ENCODE peak calls at places on chromosome 19, in ten cellular contexts. S is CD8-positive, alpha-beta memory T cell; E is left ventricle myocardium inferior; A is GM23338; G is stomach; N is IMR-90; C is MM.1S; H is PC-3; L is tibial nerve; R is thyroid gland. W is an unnamed sample.

GRCh38 chr19:21559444-21559843 is 54.0 kb downstream of the ZNF429 start:
- DNase-seq in E (no peak), C (no peak), L (no peak), G (no peak), H (no peak), R (no peak), N (no peak), S (no peak), A (no peak), W (no peak)

GRCh38 chr19:39112338-39112890 is 13.2 kb upstream of the PAK4 start:
- DNase-seq in R (no peak), N (no peak), E (no peak), G (no peak), L (no peak), S (no peak), A (no peak), C (no peak), H (peak), W (no peak)

GRCh38 chr19:39407644-39408391 is 1.2 kb downstream of the ZFP36 start:
- DNase-seq in C (peak), S (peak), E (peak), R (peak), G (peak), A (peak), N (no peak), H (peak), L (no peak), W (no peak)

GRCh38 chr19:42255766-42256750 is 1.1 kb upstream of the ERF start:
- DNase-seq in N (peak), A (peak), S (no peak), E (peak), L (no peak), C (peak), G (no peak), R (peak), H (peak), W (no peak)

GRCh38 chr19:36009220-36009619 is 607 bp upstream of the SYNE4 start:
- DNase-seq in G (peak), E (peak), N (peak), S (peak), C (peak), L (peak), R (peak), A (peak), H (peak), W (no peak)

GRCh38 chr19:36060430-36060829 is 5.7 kb downstream of the WDR62 start:
- DNase-seq in S (no peak), E (peak), L (peak), H (peak), R (no peak), A (peak), N (peak), C (peak), G (peak), W (no peak)

GRCh38 chr19:54273811-54274210 is 7.1 kb downstream of the LILRB2 start:
- DNase-seq in E (no peak), G (no peak), C (no peak), R (no peak), L (no peak), S (no peak), N (no peak), H (no peak), A (no peak), W (no peak)

GRCh38 chr19:33779849-33780248 is 16.8 kb upstream of the KCTD15 start:
- DNase-seq in H (no peak), E (no peak), L (no peak), S (no peak), A (no peak), R (no peak), C (no peak), G (no peak), N (no peak), W (no peak)

GRCh38 chr19:11814707-11815050 is 606 bp downstream of the ZNF440 start:
- DNase-seq in L (no peak), R (no peak), S (no peak), H (peak), C (no peak), E (no peak), A (peak), G (no peak), N (peak), W (no peak)

GRCh38 chr19:2190848-2191455 is 27.2 kb downstream of the DOT1L start:
- DNase-seq in H (no peak), G (no peak), S (no peak), A (no peak), R (no peak), E (no peak), N (no peak), L (no peak), C (no peak), W (no peak)

GRCh38 chr19:30322641-30323320 is 49.4 kb upstream of the ZNF536 start:
- DNase-seq in L (no peak), S (no peak), G (peak), E (no peak), H (no peak), N (no peak), C (no peak), R (no peak), A (no peak), W (no peak)

GRCh38 chr19:16328824-16329482 is 4.3 kb downstream of the KLF2 start:
- DNase-seq in C (no peak), H (no peak), N (peak), G (no peak), S (peak), L (no peak), R (no peak), E (no peak), A (no peak), W (no peak)

GRCh38 chr19:49387936-49388372 is at the start of gene KASH5:
- DNase-seq in E (peak), R (peak), H (peak), N (peak), L (peak), C (peak), G (peak), S (peak), A (peak), W (no peak)

GRCh38 chr19:1122972-1123363 is 19.2 kb downstream of the GPX4 start:
- DNase-seq in G (peak), H (peak), L (no peak), E (no peak), S (no peak), A (peak), C (no peak), N (peak), R (peak), W (no peak)

GRCh38 chr19:46000497-46001246 is 5.4 kb downstream of the CCDC61 start:
- DNase-seq in G (peak), A (peak), L (no peak), H (no peak), C (no peak), R (peak), S (peak), N (no peak), E (peak), W (no peak)

GRCh38 chr19:5058456-5059190 is 89.7 kb downstream of the KDM4B start:
- DNase-seq in R (no peak), A (no peak), N (peak), G (no peak), E (no peak), H (peak), S (no peak), C (no peak), L (no peak), W (no peak)

GRCh38 chr19:18364826-18365528 is 21.0 kb upstream of the GDF15 start:
- DNase-seq in N (peak), A (peak), C (no peak), S (no peak), G (peak), L (peak), E (peak), R (peak), H (peak), W (no peak)

GRCh38 chr19:39915848-39916215 is 18.6 kb downstream of the FCGBP start:
- DNase-seq in H (no peak), E (no peak), G (peak), L (no peak), R (no peak), A (no peak), S (no peak), N (no peak), C (no peak), W (no peak)

GRCh38 chr19:17234911-17235617 is 9.0 kb downstream of the OCEL1 start:
- DNase-seq in C (peak), L (no peak), E (peak), R (peak), H (peak), N (peak), G (peak), S (peak), A (peak), W (no peak)

GRCh38 chr19:50300814-50301606 is 28.2 kb downstream of the KCNC3 start:
- DNase-seq in C (no peak), G (no peak), N (peak), E (no peak), A (no peak), R (no peak), L (no peak), H (peak), S (no peak), W (no peak)

GRCh38 chr19:46761418-46761831 is 15.2 kb upstream of the STRN4 start:
- DNase-seq in G (no peak), A (no peak), E (no peak), H (no peak), R (no peak), C (no peak), N (peak), L (no peak), S (no peak), W (no peak)

GRCh38 chr19:1411255-1412191 is 4.1 kb downstream of the DAZAP1 start:
- DNase-seq in H (no peak), G (no peak), S (peak), A (no peak), L (no peak), C (no peak), R (no peak), E (peak), N (peak), W (no peak)

GRCh38 chr19:33690461-33691427 is 69.0 kb downstream of the CHST8 start:
- DNase-seq in C (no peak), E (no peak), R (no peak), L (no peak), H (peak), A (no peak), G (no peak), N (no peak), S (no peak), W (no peak)

GRCh38 chr19:5081441-5082161 is 112.7 kb downstream of the KDM4B start:
- DNase-seq in H (no peak), E (no peak), R (no peak), L (no peak), C (no peak), G (no peak), S (no peak), A (no peak), N (no peak), W (no peak)

GRCh38 chr19:461664-462551 is 1.1 kb upstream of the SHC2 start:
- DNase-seq in G (peak), N (no peak), R (peak), E (peak), L (no peak), S (no peak), H (peak), A (peak), C (no peak), W (no peak)

GRCh38 chr19:6238643-6239281 is 41.0 kb downstream of the MLLT1 start:
- DNase-seq in G (peak), L (peak), S (no peak), H (peak), C (no peak), N (peak), E (peak), R (no peak), A (no peak), W (no peak)

GRCh38 chr19:34253711-34254551 is 423 bp upstream of the GARRE1 start:
- DNase-seq in G (no peak), L (peak), R (peak), C (no peak), N (peak), A (peak), H (peak), S (no peak), E (peak), W (peak)

GRCh38 chr19:49987159-49987698 is 26.3 kb upstream of the SIGLEC11 start:
- DNase-seq in N (peak), H (peak), L (peak), G (peak), R (peak), C (peak), A (peak), S (peak), E (peak), W (peak)

GRCh38 chr19:47210180-47210490 is 20.9 kb downstream of the BBC3 start:
- DNase-seq in N (no peak), C (no peak), A (no peak), R (no peak), G (no peak), S (no peak), L (no peak), H (no peak), E (no peak), W (no peak)

GRCh38 chr19:31312629-31313244 is 36.5 kb downstream of the TSHZ3 start:
- DNase-seq in N (no peak), L (no peak), G (no peak), R (no peak), S (no peak), H (no peak), C (no peak), A (no peak), E (no peak), W (no peak)

GRCh38 chr19:35460608-35461007 is 12.6 kb downstream of the FFAR2 start:
- DNase-seq in N (no peak), G (no peak), H (no peak), E (no peak), L (no peak), C (no peak), S (no peak), R (no peak), A (no peak), W (no peak)

GRCh38 chr19:50332264-50333038 is 3.3 kb upstream of the KCNC3 start:
- DNase-seq in G (no peak), A (peak), R (peak), H (peak), C (no peak), S (no peak), L (no peak), N (no peak), E (no peak), W (no peak)

GRCh38 chr19:30596813-30597399 is 224.7 kb downstream of the ZNF536 start:
- DNase-seq in G (no peak), C (no peak), H (no peak), L (no peak), R (no peak), S (no peak), N (no peak), A (peak), E (no peak), W (peak)

GRCh38 chr19:38429055-38429810 is 3.2 kb upstream of the RASGRP4 start:
- DNase-seq in R (no peak), C (no peak), L (no peak), E (no peak), H (no peak), G (no peak), A (no peak), S (no peak), N (no peak), W (no peak)

GRCh38 chr19:44959691-44960090 is 4.5 kb downstream of the CLPTM1 start:
- DNase-seq in C (no peak), R (no peak), A (no peak), L (no peak), G (no peak), E (no peak), S (no peak), N (no peak), H (no peak), W (no peak)

GRCh38 chr19:3456925-3457530 is 23.3 kb downstream of the SMIM24 start:
- DNase-seq in L (no peak), S (no peak), N (no peak), E (no peak), R (no peak), A (no peak), H (no peak), C (no peak), G (no peak), W (no peak)

GRCh38 chr19:3455960-3456601 is 24.2 kb downstream of the SMIM24 start:
- DNase-seq in A (no peak), N (no peak), G (no peak), R (no peak), H (no peak), E (no peak), S (no peak), C (no peak), L (no peak), W (no peak)

GRCh38 chr19:3458229-3458555 is 22.1 kb downstream of the SMIM24 start:
- DNase-seq in L (no peak), C (no peak), A (peak), H (no peak), S (no peak), G (no peak), N (no peak), E (no peak), R (no peak), W (no peak)

GRCh38 chr19:3458595-3459284 is 21.6 kb downstream of the SMIM24 start:
- DNase-seq in G (no peak), R (no peak), N (peak), E (no peak), A (peak), C (no peak), H (no peak), L (peak), S (no peak), W (no peak)

GRCh38 chr19:3457531-3458228 is 22.6 kb downstream of the SMIM24 start:
- DNase-seq in G (no peak), S (no peak), R (no peak), N (no peak), C (no peak), A (peak), H (no peak), E (peak), L (no peak), W (no peak)
- H3K4me3 ChIP-seq in G (no peak), S (no peak), R (no peak), N (no peak), C (peak), A (peak), H (no peak), E (no peak), L (no peak), W (no peak)

GRCh38 chr19:8079988-8080387 is 27.4 kb downstream of the CCL25 start:
- DNase-seq in G (no peak), E (no peak), H (no peak), R (no peak), N (no peak), L (no peak), A (no peak), S (no peak), C (no peak), W (no peak)
- H3K27ac ChIP-seq in G (no peak), E (no peak), H (no peak), R (no peak), N (no peak), L (no peak), A (peak), S (no peak), C (no peak), W (no peak)

GRCh38 chr19:13880059-13880672 is 3.2 kb downstream of the NANOS3 start:
- DNase-seq in S (peak), A (peak), H (peak), C (peak), R (peak), L (peak), N (peak), E (peak), G (peak), W (peak)
- H3K4me3 ChIP-seq in S (peak), A (peak), H (peak), C (peak), R (no peak), L (peak), N (no peak), E (peak), G (peak), W (peak)

GRCh38 chr19:10809693-10810285 is 26.2 kb downstream of the TMED1 start:
- DNase-seq in S (no peak), H (no peak), G (no peak), E (no peak), N (no peak), C (no peak), L (no peak), R (no peak), A (no peak), W (no peak)

GRCh38 chr19:10811391-10812111 is 24.5 kb downstream of the TMED1 start:
- DNase-seq in S (no peak), G (no peak), A (no peak), R (no peak), C (no peak), N (no peak), L (no peak), H (no peak), E (no peak), W (no peak)

GRCh38 chr19:10812902-10813404 is 23.1 kb downstream of the TMED1 start:
- DNase-seq in S (no peak), E (no peak), R (no peak), A (no peak), C (no peak), L (peak), H (peak), G (peak), N (peak), W (no peak)

GRCh38 chr19:10815007-10815531 is 20.9 kb downstream of the TMED1 start:
- DNase-seq in C (no peak), N (no peak), G (no peak), A (no peak), H (no peak), L (no peak), S (no peak), E (no peak), R (no peak), W (no peak)

DNA sequence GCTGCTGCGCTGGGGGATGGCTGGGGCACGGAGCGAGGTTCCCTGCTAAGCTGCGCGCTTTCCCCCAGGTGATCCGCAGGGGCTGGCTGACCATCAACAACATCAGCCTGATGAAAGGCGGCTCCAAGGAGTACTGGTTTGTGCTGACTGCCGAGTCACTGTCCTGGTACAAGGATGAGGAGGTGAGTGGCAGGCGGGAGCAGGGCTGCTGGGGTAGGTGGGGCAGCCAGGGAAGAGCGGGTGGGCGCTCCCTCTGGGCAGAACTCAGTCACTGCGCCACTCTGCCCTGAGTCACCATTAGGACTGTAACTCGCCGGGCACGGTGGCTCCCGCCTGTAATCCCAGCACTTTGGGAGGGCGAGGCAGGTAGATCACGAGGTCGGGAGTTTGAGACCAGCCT is 23.8 kb downstream of the TMED1 start:
- DNase-seq in R (no peak), L (no peak), A (peak), G (no peak), C (no peak), S (no peak), H (no peak), N (no peak), E (no peak), W (no peak)
- H3K27ac ChIP-seq in R (no peak), L (no peak), A (peak), G (peak), C (no peak), S (peak), H (no peak), N (peak), E (no peak), W (no peak)